ENCODE peak calls at places on chromosomes 1 and 21, in four cellular contexts. K is progenitor cell of endocrine pancreas, I is Calu3, E is adrenal gland. B is an unnamed sample.
A peak's percentile ranks its signal among the peaks of the same experiment; 100 is the strongest.

GRCh38 chr1:56922507-56922906 is 43.3 kb downstream of the C8B start:
- DNase-seq in K (no peak), I (no peak), E (no peak), B (no peak)

GRCh38 chr1:151816548-151816947 is 11.3 kb upstream of the LINGO4 start:
- DNase-seq in E (no peak), K (no peak), I (no peak), B (no peak)

GRCh38 chr1:150621497-150622113 is 7.8 kb downstream of the ENSA start:
- DNase-seq in E (peak; percentile 57), I (peak; percentile 48), K (no peak), B (no peak)

GRCh38 chr1:248593226-248593625 is 4.3 kb downstream of the OR2T10 start:
- DNase-seq in K (no peak), I (no peak), E (no peak), B (no peak)

GRCh38 chr1:211630236-211631081 is 45.0 kb downstream of the NEK2 start:
- DNase-seq in E (peak; percentile 81), I (no peak), K (no peak), B (no peak)

GRCh38 chr1:61247881-61248752 is 165.8 kb downstream of the NFIA start:
- DNase-seq in I (no peak), K (no peak), E (no peak), B (no peak)

GRCh38 chr1:61043010-61043820 is 39.1 kb upstream of the NFIA start:
- DNase-seq in I (peak; percentile 94), K (peak; percentile 85), E (peak; percentile 90), B (peak; percentile 89)

GRCh38 chr1:2231667-2232254 is 3.6 kb downstream of the SKI start:
- DNase-seq in E (peak; percentile 76), I (peak; percentile 61), K (no peak), B (peak; percentile 97)

GRCh38 chr1:27862671-27863551 is 9.4 kb upstream of the THEMIS2 start:
- DNase-seq in K (no peak), E (peak; percentile 88), I (no peak), B (no peak)

GRCh38 chr1:33296082-33296458 is 24.8 kb downstream of the A3GALT2 start:
- DNase-seq in I (no peak), K (no peak), E (no peak), B (no peak)

GRCh38 chr1:199452627-199453026 is 574.9 kb upstream of the NR5A2 start:
- DNase-seq in I (no peak), E (no peak), K (no peak), B (no peak)

GRCh38 chr1:155272466-155273133 is 704 bp downstream of the CLK2 start:
- DNase-seq in K (no peak), E (peak; percentile 39), I (no peak), B (no peak)

GRCh38 chr1:68112835-68113243 is 62.4 kb upstream of the DIRAS3 start:
- DNase-seq in E (peak; percentile 43), K (no peak), I (peak; percentile 14), B (no peak)

DNA sequence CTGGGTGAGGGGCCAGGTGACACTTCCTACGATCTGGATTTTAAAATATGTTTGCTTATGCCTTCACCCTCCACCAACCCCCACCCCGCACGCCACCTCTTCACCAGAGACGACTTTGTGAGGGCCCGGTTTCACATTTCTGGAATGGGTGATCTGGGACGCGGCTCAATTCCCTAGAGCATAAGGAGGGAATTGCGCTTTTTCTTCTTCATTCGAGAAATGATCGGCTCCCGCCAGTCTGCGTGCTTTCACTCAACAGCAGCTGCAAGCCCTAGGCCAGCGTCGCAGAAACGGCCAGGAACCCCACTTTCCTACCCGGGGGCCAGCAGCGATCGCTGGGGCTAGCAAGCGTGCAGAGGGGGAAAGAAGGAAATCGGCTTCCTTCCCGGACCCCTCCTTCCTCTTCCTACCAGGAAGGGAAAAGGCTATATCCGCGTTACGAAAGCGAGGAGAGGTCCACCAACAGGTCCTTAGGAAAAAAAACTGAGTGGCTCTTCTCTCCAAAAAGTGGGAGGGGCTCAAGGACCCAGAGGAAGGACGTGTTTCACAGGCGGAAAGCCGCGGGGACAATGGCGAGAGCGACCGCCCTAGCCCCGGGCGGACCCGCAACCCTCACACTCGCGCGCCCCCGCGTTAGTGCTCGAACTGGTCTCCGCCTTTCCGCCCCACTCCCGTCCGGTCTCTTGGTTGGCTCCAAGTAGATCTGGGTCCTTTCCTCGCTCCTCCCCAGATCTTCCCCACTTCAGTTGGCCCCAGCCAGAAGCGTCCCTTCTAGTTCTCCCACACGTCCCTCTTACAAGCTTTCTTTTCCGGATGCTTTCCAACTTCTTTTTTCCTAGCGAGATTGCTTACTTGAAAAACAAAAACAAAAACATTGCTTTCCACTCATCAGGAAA is 1.1 kb upstream of the ADAMTS1 start:
- DNase-seq in E (peak; percentile 67), I (peak; percentile 12), K (peak; percentile 42), B (peak; percentile 92)
- TF ChIP-seq CTCF in E (peak; percentile 24), I (no peak), K (no peak), B (no peak)

GRCh38 chr1:235131961-235132360 is 3.3 kb upstream of the TOMM20 start:
- DNase-seq in K (no peak), I (no peak), E (no peak), B (no peak)
- TF ChIP-seq CTCF in K (no peak), I (no peak), E (no peak), B (no peak)

GRCh38 chr1:112957133-112957812 is 1.3 kb upstream of the SLC16A1 start:
- DNase-seq in K (no peak), E (peak; percentile 67), I (peak; percentile 3), B (no peak)

GRCh38 chr1:112956503-112957132 is 622 bp upstream of the SLC16A1 start:
- DNase-seq in I (no peak), E (peak; percentile 15), K (no peak), B (peak; percentile 78)

GRCh38 chr1:112955678-112956502 is at the start of gene SLC16A1:
- DNase-seq in E (peak; percentile 91), I (peak; percentile 87), K (peak; percentile 81), B (peak; percentile 93)

GRCh38 chr1:112954059-112954458 is 1.9 kb downstream of the SLC16A1 start:
- DNase-seq in I (no peak), K (no peak), E (no peak), B (no peak)

DNA sequence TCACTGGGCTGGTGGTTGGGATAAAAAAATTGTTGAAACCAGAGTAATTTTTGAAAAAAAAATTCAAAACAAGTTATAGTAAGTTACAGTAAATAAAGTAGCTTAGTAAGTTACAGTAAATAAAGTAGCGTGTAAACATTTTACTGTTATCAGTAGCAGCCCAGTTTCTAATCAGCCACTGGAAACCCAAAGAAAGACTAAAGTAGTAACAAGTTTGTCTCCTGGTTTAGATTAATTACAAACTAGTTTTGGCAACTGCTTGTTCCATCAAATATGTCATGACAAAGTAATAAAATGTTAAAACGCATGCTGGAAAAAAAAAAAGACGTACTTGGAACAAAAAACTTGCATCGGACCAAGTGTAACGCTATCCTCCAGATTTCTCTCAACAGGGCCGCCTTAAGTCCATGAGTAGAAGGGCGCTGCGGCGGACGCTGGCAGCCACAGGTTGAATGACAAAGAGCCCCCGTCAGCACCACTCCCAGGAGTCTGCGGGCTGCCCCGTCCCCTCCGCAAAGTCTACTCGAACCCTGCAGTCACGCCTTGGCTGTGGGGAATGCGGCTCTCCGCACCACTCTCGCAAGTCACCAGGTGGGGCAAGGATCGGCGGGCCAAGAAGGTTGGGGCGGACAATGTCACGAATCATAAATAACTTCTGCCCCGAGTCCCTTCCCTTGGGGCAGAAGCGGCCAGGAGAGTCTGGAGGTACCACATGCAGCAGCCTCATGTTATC is 885 bp downstream of the SLC16A1 start:
- DNase-seq in K (peak; percentile 36), E (peak; percentile 40), I (peak; percentile 57), B (peak; percentile 76)
- TF ChIP-seq CTCF in K (no peak), E (no peak), I (no peak), B (no peak)

GRCh38 chr1:12441414-12442105 is 176.4 kb downstream of the DHRS3 start:
- DNase-seq in E (no peak), K (no peak), I (no peak), B (no peak)
- TF ChIP-seq CTCF in E (no peak), K (no peak), I (no peak), B (no peak)

DNA sequence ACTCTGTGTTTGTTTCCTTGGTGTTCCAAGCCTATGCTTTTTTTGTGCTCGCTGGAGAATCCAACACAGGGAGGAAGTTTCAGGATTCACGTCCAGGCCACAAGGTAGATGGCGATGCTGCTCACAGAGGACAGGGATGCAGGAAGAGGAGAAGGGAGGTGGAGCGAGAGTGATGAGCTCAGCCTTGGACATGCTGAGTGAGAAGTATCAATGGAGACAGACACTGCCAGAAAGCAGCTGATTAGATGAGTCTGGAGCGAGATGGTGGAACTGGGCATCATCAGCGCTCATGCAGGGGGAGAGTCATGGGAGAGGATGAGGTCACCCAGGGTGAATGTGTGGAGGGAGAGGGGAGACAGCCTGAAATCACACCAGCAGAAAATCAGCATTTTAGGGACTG is 110.0 kb downstream of the GLUL start:
- DNase-seq in I (no peak), E (no peak), K (no peak), B (no peak)
- TF ChIP-seq CTCF in I (no peak), E (no peak), K (no peak), B (no peak)

DNA sequence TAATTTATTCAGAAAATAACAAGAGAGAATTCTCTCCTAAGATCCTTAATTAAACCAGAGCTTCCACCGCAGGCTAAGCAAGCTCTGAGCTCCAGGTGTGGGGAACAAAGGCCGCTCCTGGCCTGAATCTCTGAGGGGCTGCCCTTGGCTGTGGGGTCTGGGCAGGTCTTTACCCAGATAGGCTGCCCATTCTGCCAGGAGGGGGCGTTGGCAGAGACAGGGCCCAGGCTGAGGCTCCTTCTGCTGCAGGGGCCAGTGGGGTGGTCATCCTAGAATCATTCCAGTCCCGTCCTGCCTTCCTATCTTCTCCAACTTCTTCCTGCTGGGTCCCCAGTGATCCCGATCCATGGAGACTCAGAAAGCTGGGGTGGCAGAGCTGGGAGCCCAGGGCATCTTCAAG is 82.9 kb upstream of the POU3F1 start:
- DNase-seq in K (no peak), E (no peak), I (no peak), B (no peak)
- TF ChIP-seq CTCF in K (peak; percentile 25), E (no peak), I (no peak), B (no peak)

GRCh38 chr1:109243221-109243620 is 6.1 kb upstream of the CELSR2 start:
- DNase-seq in E (no peak), I (no peak), K (no peak), B (no peak)
- TF ChIP-seq CTCF in E (no peak), I (no peak), K (no peak), B (no peak)

GRCh38 chr1:218259800-218260199 is 25.3 kb upstream of the RRP15 start:
- DNase-seq in I (peak; percentile 59), K (no peak), E (no peak), B (no peak)
- TF ChIP-seq CTCF in I (peak; percentile 61), K (peak; percentile 57), E (no peak), B (no peak)

GRCh38 chr1:6998267-6998666 is 213.0 kb downstream of the CAMTA1 start:
- DNase-seq in K (no peak), I (peak; percentile 62), E (no peak), B (no peak)
- TF ChIP-seq CTCF in K (peak; percentile 16), I (peak; percentile 26), E (no peak), B (no peak)